ENCODE peak calls at places on chromosome 19, in seven cellular contexts. One of them, this sample, is unnamed.
A peak's percentile ranks its signal among the peaks of the same experiment; 100 is the strongest.

GRCh38 chr19:13022859-13023636 is 27.8 kb downstream of the NFIX start:
- DNase-seq in H1: no peak
- DNase-seq in A549: peak; percentile 25
- DNase-seq in K562: peak; percentile 71
- DNase-seq in HCT116: no peak
- DNase-seq in HepG2: peak; percentile 79
- DNase-seq in IMR-90: peak; percentile 95
- DNase-seq in this sample: peak; percentile 87

GRCh38 chr19:51186323-51186722 is 38.6 kb upstream of the CD33 start:
- DNase-seq in HepG2: no peak
- DNase-seq in A549: no peak
- DNase-seq in HCT116: no peak
- DNase-seq in IMR-90: no peak
- DNase-seq in H1: no peak
- DNase-seq in K562: no peak
- DNase-seq in this sample: no peak

GRCh38 chr19:28737021-28737525 is 475.9 kb downstream of the UQCRFS1 start:
- DNase-seq in K562: no peak
- DNase-seq in H1: no peak
- DNase-seq in HCT116: no peak
- DNase-seq in HepG2: peak; percentile 15
- DNase-seq in IMR-90: peak; percentile 44
- DNase-seq in A549: no peak
- DNase-seq in this sample: no peak

GRCh38 chr19:14565298-14565679 is 6.6 kb downstream of the NDUFB7 start:
- DNase-seq in HCT116: no peak
- DNase-seq in H1: no peak
- DNase-seq in K562: no peak
- DNase-seq in IMR-90: no peak
- DNase-seq in A549: no peak
- DNase-seq in HepG2: no peak
- DNase-seq in this sample: peak; percentile 15

GRCh38 chr19:954672-955494 is 29.0 kb downstream of the ARID3A start:
- DNase-seq in HCT116: no peak
- DNase-seq in H1: no peak
- DNase-seq in K562: peak; percentile 77
- DNase-seq in HepG2: no peak
- DNase-seq in IMR-90: no peak
- DNase-seq in A549: no peak
- DNase-seq in this sample: no peak

GRCh38 chr19:12090807-12091206 is 26.3 kb downstream of the ZNF844 start:
- DNase-seq in IMR-90: peak; percentile 53
- DNase-seq in HCT116: no peak
- DNase-seq in A549: no peak
- DNase-seq in H1: peak; percentile 83
- DNase-seq in HepG2: peak; percentile 53
- DNase-seq in K562: peak; percentile 57
- DNase-seq in this sample: peak; percentile 58

GRCh38 chr19:12065100-12065538 is 588 bp downstream of the ZNF844 start:
- DNase-seq in H1: peak; percentile 63
- DNase-seq in HepG2: no peak
- DNase-seq in K562: no peak
- DNase-seq in IMR-90: peak; percentile 38
- DNase-seq in A549: no peak
- DNase-seq in HCT116: no peak
- DNase-seq in this sample: no peak

GRCh38 chr19:41870401-41870873 is 6.6 kb upstream of the CD79A start:
- DNase-seq in HepG2: no peak
- DNase-seq in A549: no peak
- DNase-seq in K562: no peak
- DNase-seq in H1: no peak
- DNase-seq in IMR-90: peak; percentile 61
- DNase-seq in HCT116: no peak
- DNase-seq in this sample: peak; percentile 22

GRCh38 chr19:44642375-44642774 is 1.3 kb upstream of the PVR start:
- DNase-seq in HCT116: no peak
- DNase-seq in IMR-90: no peak
- DNase-seq in HepG2: no peak
- DNase-seq in A549: no peak
- DNase-seq in H1: no peak
- DNase-seq in K562: no peak
- DNase-seq in this sample: no peak

GRCh38 chr19:17794731-17795494 is at the start of gene B3GNT3:
- DNase-seq in K562: peak; percentile 81
- DNase-seq in IMR-90: no peak
- DNase-seq in HCT116: peak; percentile 83
- DNase-seq in H1: peak; percentile 81
- DNase-seq in HepG2: peak; percentile 46
- DNase-seq in A549: peak; percentile 47
- DNase-seq in this sample: no peak

GRCh38 chr19:4108767-4109625 is 14.9 kb downstream of the MAP2K2 start:
- DNase-seq in K562: no peak
- DNase-seq in HepG2: no peak
- DNase-seq in IMR-90: no peak
- DNase-seq in HCT116: no peak
- DNase-seq in A549: no peak
- DNase-seq in H1: no peak
- DNase-seq in this sample: no peak

GRCh38 chr19:40438284-40438683 is 5.9 kb downstream of the SERTAD3 start:
- DNase-seq in IMR-90: no peak
- DNase-seq in HCT116: no peak
- DNase-seq in K562: no peak
- DNase-seq in A549: no peak
- DNase-seq in HepG2: no peak
- DNase-seq in H1: no peak
- DNase-seq in this sample: no peak

GRCh38 chr19:51993422-51993821 is 6.8 kb upstream of the ZNF350 start:
- DNase-seq in IMR-90: no peak
- DNase-seq in K562: no peak
- DNase-seq in A549: no peak
- DNase-seq in HCT116: no peak
- DNase-seq in HepG2: no peak
- DNase-seq in H1: no peak
- DNase-seq in this sample: no peak

GRCh38 chr19:19540707-19541515 is 2.8 kb downstream of the CILP2 start:
- DNase-seq in HepG2: no peak
- DNase-seq in K562: peak; percentile 92
- DNase-seq in H1: peak; percentile 98
- DNase-seq in HCT116: peak; percentile 93
- DNase-seq in IMR-90: no peak
- DNase-seq in A549: no peak
- DNase-seq in this sample: peak; percentile 97
- H3K4me3 ChIP-seq in HepG2: no peak overlapping the region
- H3K4me3 ChIP-seq in K562: peak overlapping the region; percentile 34
- H3K4me3 ChIP-seq in H1: peak overlapping the region; percentile 55
- H3K4me3 ChIP-seq in HCT116: peak overlapping the region; percentile 53
- H3K4me3 ChIP-seq in IMR-90: no peak overlapping the region
- H3K4me3 ChIP-seq in A549: no peak overlapping the region
- H3K4me3 ChIP-seq in this sample: no peak overlapping the region

DNA sequence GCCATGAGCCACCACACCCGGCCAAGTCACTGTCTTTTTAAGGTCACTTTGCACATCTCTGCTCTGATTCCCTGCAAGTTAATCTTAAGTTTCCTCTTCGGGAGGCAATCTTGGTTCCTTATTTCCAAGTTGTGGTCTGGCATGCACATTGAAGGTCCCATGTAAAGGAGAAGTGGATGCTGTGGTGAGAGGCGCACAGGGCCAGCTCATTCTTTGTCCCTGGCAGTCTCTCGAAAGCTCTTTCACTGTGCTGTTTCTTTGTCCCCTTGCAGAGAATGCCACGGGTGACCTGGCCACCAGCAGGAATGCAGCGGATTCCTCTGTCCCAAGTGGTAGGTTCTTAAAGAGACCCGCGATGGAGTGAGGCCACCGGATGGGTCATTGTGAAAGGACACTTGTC is 16.4 kb upstream of the C19orf33 start:
- DNase-seq in HCT116: no peak
- DNase-seq in IMR-90: no peak
- DNase-seq in A549: no peak
- DNase-seq in H1: no peak
- DNase-seq in K562: no peak
- DNase-seq in HepG2: no peak
- DNase-seq in this sample: no peak
- TF ChIP-seq RAD21 in HCT116: no peak
- TF ChIP-seq RAD21 in IMR-90: no peak
- TF ChIP-seq RAD21 in A549: no peak
- TF ChIP-seq RAD21 in H1: no peak
- TF ChIP-seq RAD21 in K562: no peak
- TF ChIP-seq RAD21 in HepG2: no peak
- TF ChIP-seq RAD21 in this sample: no peak

GRCh38 chr19:45677351-45678230 is 9.6 kb downstream of the GIPR start:
- DNase-seq in A549: peak; percentile 93
- DNase-seq in HepG2: peak; percentile 94
- DNase-seq in HCT116: peak; percentile 99
- DNase-seq in IMR-90: peak; percentile 62
- DNase-seq in H1: peak; percentile 96
- DNase-seq in K562: peak; percentile 57
- DNase-seq in this sample: peak; percentile 96

GRCh38 chr19:45682908-45683307 is 8.8 kb downstream of the SNRPD2 start:
- DNase-seq in H1: no peak
- DNase-seq in IMR-90: no peak
- DNase-seq in K562: no peak
- DNase-seq in HCT116: no peak
- DNase-seq in A549: no peak
- DNase-seq in HepG2: no peak
- DNase-seq in this sample: no peak

GRCh38 chr19:45682117-45682516 is 9.6 kb downstream of the SNRPD2 start:
- DNase-seq in H1: no peak
- DNase-seq in IMR-90: no peak
- DNase-seq in HCT116: no peak
- DNase-seq in HepG2: no peak
- DNase-seq in K562: no peak
- DNase-seq in A549: no peak
- DNase-seq in this sample: no peak

GRCh38 chr19:45676851-45677263 is 8.8 kb downstream of the GIPR start:
- DNase-seq in K562: no peak
- DNase-seq in H1: peak; percentile 85
- DNase-seq in IMR-90: no peak
- DNase-seq in HepG2: no peak
- DNase-seq in A549: no peak
- DNase-seq in HCT116: no peak
- DNase-seq in this sample: no peak

GRCh38 chr19:45681391-45682015 is 10.2 kb downstream of the SNRPD2 start:
- DNase-seq in HepG2: peak; percentile 63
- DNase-seq in HCT116: peak; percentile 71
- DNase-seq in K562: peak; percentile 78
- DNase-seq in H1: peak; percentile 95
- DNase-seq in A549: peak; percentile 93
- DNase-seq in IMR-90: peak; percentile 69
- DNase-seq in this sample: peak; percentile 91
- H3K4me3 ChIP-seq in HepG2: peak overlapping the region; percentile 68
- H3K4me3 ChIP-seq in HCT116: peak overlapping the region; percentile 28
- H3K4me3 ChIP-seq in K562: peak overlapping the region; percentile 20
- H3K4me3 ChIP-seq in H1: peak overlapping the region; percentile 57
- H3K4me3 ChIP-seq in A549: peak overlapping the region; percentile 38
- H3K4me3 ChIP-seq in IMR-90: peak overlapping the region; percentile 37
- H3K4me3 ChIP-seq in this sample: peak overlapping the region; percentile 64

GRCh38 chr19:5974721-5975387 is 3.1 kb downstream of the RANBP3 start:
- DNase-seq in A549: no peak
- DNase-seq in K562: no peak
- DNase-seq in IMR-90: peak; percentile 35
- DNase-seq in HepG2: peak; percentile 93
- DNase-seq in HCT116: no peak
- DNase-seq in H1: no peak
- DNase-seq in this sample: no peak

GRCh38 chr19:5971714-5972354 is 6.1 kb downstream of the RANBP3 start:
- DNase-seq in IMR-90: no peak
- DNase-seq in H1: no peak
- DNase-seq in A549: no peak
- DNase-seq in HepG2: no peak
- DNase-seq in K562: no peak
- DNase-seq in HCT116: no peak
- DNase-seq in this sample: no peak

GRCh38 chr19:5972355-5972731 is 5.6 kb downstream of the RANBP3 start:
- DNase-seq in A549: no peak
- DNase-seq in HepG2: no peak
- DNase-seq in IMR-90: no peak
- DNase-seq in HCT116: no peak
- DNase-seq in K562: no peak
- DNase-seq in H1: no peak
- DNase-seq in this sample: no peak

GRCh38 chr19:5973867-5974635 is 3.9 kb downstream of the RANBP3 start:
- DNase-seq in K562: no peak
- DNase-seq in HCT116: no peak
- DNase-seq in HepG2: no peak
- DNase-seq in A549: no peak
- DNase-seq in H1: no peak
- DNase-seq in IMR-90: no peak
- DNase-seq in this sample: no peak

DNA sequence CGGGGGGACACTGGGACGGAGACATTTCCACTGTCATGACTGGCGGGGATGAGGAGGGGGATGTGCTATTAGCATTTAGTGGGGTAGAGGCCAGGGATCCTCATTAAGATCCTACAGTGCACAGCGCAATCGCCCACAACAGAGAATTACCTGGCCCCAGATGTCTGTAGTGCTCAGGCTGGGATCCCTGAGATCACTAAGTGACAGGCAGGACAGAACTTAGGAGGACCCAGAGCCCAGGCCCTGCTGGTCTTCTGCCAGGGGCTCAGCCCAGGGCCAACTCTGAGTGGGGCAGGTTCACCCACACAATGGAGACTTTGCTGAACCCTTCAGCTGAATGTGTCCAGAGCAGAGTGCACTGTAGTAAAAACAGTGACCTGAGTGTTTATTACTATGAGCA is 4.6 kb downstream of the RANBP3 start:
- DNase-seq in IMR-90: no peak
- DNase-seq in K562: no peak
- DNase-seq in A549: no peak
- DNase-seq in H1: no peak
- DNase-seq in HepG2: no peak
- DNase-seq in HCT116: no peak
- DNase-seq in this sample: no peak
- TF ChIP-seq RAD21 in IMR-90: no peak
- TF ChIP-seq RAD21 in K562: no peak
- TF ChIP-seq RAD21 in A549: no peak
- TF ChIP-seq RAD21 in H1: no peak
- TF ChIP-seq RAD21 in HepG2: no peak
- TF ChIP-seq RAD21 in HCT116: no peak
- TF ChIP-seq RAD21 in this sample: no peak

This sample was measured in SK-N-SH.